ENCODE peak calls at places on chromosomes 5 and 9, in eight cellular contexts. C is neuronal stem cell, S is endothelial cell of umbilical vein, E is mammary epithelial cell, F is GM23248, Y is neural progenitor cell, J is mesenchymal stem cell, X is colonic mucosa. M is an unnamed sample.
A peak's percentile ranks its signal among the peaks of the same experiment; 100 is the strongest.

GRCh38 chr5:19314840-19315239 is 673.2 kb downstream of the CDH18 start:
- DNase-seq in Y (no peak), F (no peak), E (peak; percentile 89), X (no peak), J (peak; percentile 38), C (no peak), S (no peak), M (peak; percentile 91)

GRCh38 chr5:83711982-83712601 is 8.6 kb downstream of the HAPLN1 start:
- DNase-seq in F (peak; percentile 45), S (peak; percentile 64), E (peak; percentile 33), Y (peak; percentile 56), X (peak; percentile 70), C (peak; percentile 40), J (peak; percentile 57), M (peak; percentile 30)

GRCh38 chr9:129557192-129558036 is 63.5 kb downstream of the C9orf50 start:
- DNase-seq in Y (peak; percentile 98), J (peak; percentile 41), X (no peak), C (peak; percentile 94), S (no peak), F (no peak), E (no peak), M (peak; percentile 74)

GRCh38 chr5:56496581-56497063 is 263.5 kb upstream of the ANKRD55 start:
- DNase-seq in Y (no peak), J (peak; percentile 70), S (peak; percentile 38), C (no peak), X (no peak), F (no peak), E (no peak), M (no peak)

GRCh38 chr9:10048994-10049393 is 563.8 kb downstream of the PTPRD start:
- DNase-seq in E (no peak), X (no peak), J (no peak), F (no peak), Y (no peak), S (no peak), C (no peak), M (no peak)

GRCh38 chr9:136656339-136656738 is 6.4 kb upstream of the EGFL7 start:
- DNase-seq in S (no peak), C (no peak), X (no peak), J (no peak), E (no peak), F (no peak), Y (no peak), M (no peak)

GRCh38 chr5:138716456-138716924 is 36.7 kb upstream of the CTNNA1 start:
- DNase-seq in C (no peak), Y (peak; percentile 33), F (no peak), X (no peak), E (no peak), S (no peak), J (peak; percentile 28), M (peak; percentile 43)

GRCh38 chr9:254516-254915 is 39.9 kb downstream of the DOCK8 start:
- DNase-seq in E (no peak), Y (no peak), S (no peak), J (no peak), C (no peak), F (no peak), X (no peak), M (no peak)

GRCh38 chr5:149988126-149988525 is 12.3 kb downstream of the TIGD6 start:
- DNase-seq in X (no peak), J (peak; percentile 25), F (no peak), C (no peak), E (no peak), S (no peak), Y (no peak), M (no peak)

GRCh38 chr5:126656397-126657007 is 55.8 kb downstream of the PHAX start:
- DNase-seq in F (peak; percentile 71), X (no peak), S (peak; percentile 47), C (peak; percentile 41), E (no peak), J (peak; percentile 55), Y (peak; percentile 56), M (peak; percentile 70)

DNA sequence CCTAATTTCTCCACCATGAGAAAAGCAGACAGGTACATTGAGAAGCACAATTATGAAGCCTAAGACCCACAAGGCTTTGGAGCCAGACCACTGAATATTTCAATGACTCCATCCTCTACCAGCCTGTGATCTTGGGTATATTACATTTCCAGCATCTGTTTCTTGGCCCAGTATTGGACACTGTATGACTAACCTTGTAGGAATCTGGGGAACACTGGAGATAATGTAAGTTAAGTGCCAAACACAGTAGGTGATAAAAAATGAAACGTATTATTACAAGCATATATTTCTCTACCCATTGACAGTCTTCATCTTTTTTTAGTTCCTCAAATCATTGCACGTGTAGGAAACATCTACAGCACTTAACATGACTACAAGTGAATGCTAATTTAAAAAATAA is 28.6 kb upstream of the FEM1C start:
- DNase-seq in F (peak; percentile 55), Y (no peak), X (no peak), S (peak; percentile 55), J (no peak), C (no peak), E (no peak), M (peak; percentile 59)
- H3K27ac ChIP-seq in F (no peak overlapping the region), Y (no peak overlapping the region), X (no peak overlapping the region), S (no peak overlapping the region), J (peak overlapping the region; percentile 26), C (no peak overlapping the region), E (no peak overlapping the region), M (no peak overlapping the region)

GRCh38 chr9:87557996-87558395 is 60.3 kb downstream of the DAPK1 start:
- DNase-seq in Y (no peak), S (no peak), C (no peak), E (no peak), X (no peak), F (no peak), J (no peak), M (peak; percentile 52)
- H3K4me3 ChIP-seq in Y (no peak overlapping the region), S (no peak overlapping the region), C (no peak overlapping the region), E (no peak overlapping the region), X (no peak overlapping the region), F (no peak overlapping the region), J (no peak overlapping the region), M (no peak overlapping the region)

GRCh38 chr9:20044686-20045085 is 255.8 kb upstream of the SLC24A2 start:
- DNase-seq in J (peak; percentile 11), Y (no peak), C (no peak), E (peak; percentile 12), X (no peak), F (no peak), S (no peak), M (peak; percentile 28)
- H3K9ac ChIP-seq in J (no peak overlapping the region), Y (no peak overlapping the region), C (no peak overlapping the region), E (no peak overlapping the region), X (no peak overlapping the region), F (no peak overlapping the region), S (no peak overlapping the region), M (no peak overlapping the region)

GRCh38 chr9:124384849-124385248 is 30.4 kb downstream of the PSMB7 start:
- DNase-seq in C (no peak), S (no peak), F (no peak), Y (no peak), J (no peak), E (no peak), X (no peak), M (no peak)

GRCh38 chr9:124385623-124386022 is 29.6 kb downstream of the PSMB7 start:
- DNase-seq in C (no peak), Y (no peak), F (no peak), J (no peak), S (no peak), X (no peak), E (no peak), M (no peak)

GRCh38 chr9:124388275-124389048 is 26.8 kb downstream of the PSMB7 start:
- DNase-seq in X (no peak), J (no peak), E (no peak), S (no peak), C (no peak), Y (no peak), F (no peak), M (no peak)

GRCh38 chr9:124384210-124384609 is 31.0 kb downstream of the PSMB7 start:
- DNase-seq in C (no peak), X (no peak), Y (no peak), J (no peak), F (no peak), E (no peak), S (no peak), M (no peak)

GRCh38 chr9:124386201-124386600 is 29.0 kb downstream of the PSMB7 start:
- DNase-seq in C (no peak), Y (no peak), X (no peak), J (peak; percentile 50), F (no peak), E (no peak), S (peak; percentile 8), M (no peak)
- H3K27ac ChIP-seq in C (no peak overlapping the region), Y (no peak overlapping the region), X (no peak overlapping the region), J (no peak overlapping the region), F (no peak overlapping the region), E (no peak overlapping the region), S (no peak overlapping the region), M (no peak overlapping the region)